ENCODE peak calls at places on chromosome 6, in six cellular contexts. One of them, this sample, is unnamed.

GRCh38 chr6:105844275-105844848 is 241.8 kb upstream of the PRDM1 start:
- DNase-seq in OCI-LY7: no peak
- DNase-seq in endodermal cell: peak; percentile 60
- DNase-seq in left ventricle myocardium inferior: peak; percentile 64
- DNase-seq in Caco-2: no peak
- DNase-seq in GM12865: no peak
- DNase-seq in this sample: no peak

GRCh38 chr6:14453712-14454466 is 336.3 kb downstream of the CD83 start:
- DNase-seq in OCI-LY7: no peak
- DNase-seq in endodermal cell: no peak
- DNase-seq in left ventricle myocardium inferior: no peak
- DNase-seq in Caco-2: no peak
- DNase-seq in GM12865: no peak
- DNase-seq in this sample: no peak

GRCh38 chr6:87944541-87944954 is 103.1 kb upstream of the SPACA1 start:
- DNase-seq in OCI-LY7: peak; percentile 58
- DNase-seq in endodermal cell: peak; percentile 85
- DNase-seq in left ventricle myocardium inferior: peak; percentile 77
- DNase-seq in Caco-2: peak; percentile 35
- DNase-seq in GM12865: peak; percentile 39
- DNase-seq in this sample: no peak

GRCh38 chr6:28349344-28349891 is 329 bp upstream of the ZKSCAN3 start:
- DNase-seq in OCI-LY7: no peak
- DNase-seq in endodermal cell: no peak
- DNase-seq in left ventricle myocardium inferior: no peak
- DNase-seq in Caco-2: no peak
- DNase-seq in GM12865: no peak
- DNase-seq in this sample: no peak

GRCh38 chr6:35496851-35497570 is at the start of gene TEAD3:
- DNase-seq in OCI-LY7: peak; percentile 48
- DNase-seq in endodermal cell: peak; percentile 95
- DNase-seq in left ventricle myocardium inferior: peak; percentile 64
- DNase-seq in Caco-2: peak; percentile 88
- DNase-seq in GM12865: peak; percentile 31
- DNase-seq in this sample: peak; percentile 69

GRCh38 chr6:169851641-169852503 is 100.5 kb downstream of the ERMARD start:
- DNase-seq in OCI-LY7: no peak
- DNase-seq in endodermal cell: peak; percentile 70
- DNase-seq in left ventricle myocardium inferior: no peak
- DNase-seq in Caco-2: no peak
- DNase-seq in GM12865: no peak
- DNase-seq in this sample: no peak

GRCh38 chr6:40482532-40482931 is 104.6 kb downstream of the LRFN2 start:
- DNase-seq in OCI-LY7: no peak
- DNase-seq in endodermal cell: peak; percentile 61
- DNase-seq in left ventricle myocardium inferior: no peak
- DNase-seq in Caco-2: no peak
- DNase-seq in GM12865: no peak
- DNase-seq in this sample: peak; percentile 20

GRCh38 chr6:152293404-152293803 is 343.8 kb downstream of the SYNE1 start:
- DNase-seq in OCI-LY7: no peak
- DNase-seq in endodermal cell: no peak
- DNase-seq in left ventricle myocardium inferior: peak; percentile 60
- DNase-seq in Caco-2: no peak
- DNase-seq in GM12865: no peak
- DNase-seq in this sample: no peak

GRCh38 chr6:2429460-2429859 is 184.1 kb upstream of the GMDS start:
- DNase-seq in OCI-LY7: no peak
- DNase-seq in endodermal cell: no peak
- DNase-seq in left ventricle myocardium inferior: no peak
- DNase-seq in Caco-2: no peak
- DNase-seq in GM12865: no peak
- DNase-seq in this sample: no peak

GRCh38 chr6:32852018-32852843 is 1.3 kb downstream of the TAP1 start:
- DNase-seq in OCI-LY7: no peak
- DNase-seq in endodermal cell: no peak
- DNase-seq in left ventricle myocardium inferior: peak; percentile 42
- DNase-seq in Caco-2: no peak
- DNase-seq in GM12865: peak; percentile 52
- DNase-seq in this sample: no peak

GRCh38 chr6:100378576-100378975 is 86.1 kb downstream of the SIM1 start:
- DNase-seq in OCI-LY7: no peak
- DNase-seq in endodermal cell: no peak
- DNase-seq in left ventricle myocardium inferior: no peak
- DNase-seq in Caco-2: no peak
- DNase-seq in GM12865: no peak
- DNase-seq in this sample: no peak

GRCh38 chr6:148082721-148083120 is 259.9 kb upstream of the SASH1 start:
- DNase-seq in OCI-LY7: no peak
- DNase-seq in endodermal cell: no peak
- DNase-seq in left ventricle myocardium inferior: no peak
- DNase-seq in Caco-2: no peak
- DNase-seq in GM12865: no peak
- DNase-seq in this sample: no peak

GRCh38 chr6:56370127-56370540 is 122.8 kb upstream of the COL21A1 start:
- DNase-seq in OCI-LY7: no peak
- DNase-seq in endodermal cell: peak; percentile 86
- DNase-seq in left ventricle myocardium inferior: peak; percentile 39
- DNase-seq in Caco-2: peak; percentile 79
- DNase-seq in GM12865: no peak
- DNase-seq in this sample: no peak

GRCh38 chr6:30819287-30819917 is 64.9 kb upstream of the DDR1 start:
- DNase-seq in OCI-LY7: no peak
- DNase-seq in endodermal cell: no peak
- DNase-seq in left ventricle myocardium inferior: no peak
- DNase-seq in Caco-2: no peak
- DNase-seq in GM12865: no peak
- DNase-seq in this sample: no peak

GRCh38 chr6:101544286-101544685 is 150.8 kb downstream of the GRIK2 start:
- DNase-seq in OCI-LY7: no peak
- DNase-seq in endodermal cell: no peak
- DNase-seq in left ventricle myocardium inferior: no peak
- DNase-seq in Caco-2: no peak
- DNase-seq in GM12865: no peak
- DNase-seq in this sample: no peak

GRCh38 chr6:83592770-83593394 is 80.5 kb downstream of the PRSS35 start:
- DNase-seq in OCI-LY7: peak; percentile 19
- DNase-seq in endodermal cell: peak; percentile 69
- DNase-seq in left ventricle myocardium inferior: no peak
- DNase-seq in Caco-2: peak; percentile 54
- DNase-seq in GM12865: peak; percentile 74
- DNase-seq in this sample: no peak

GRCh38 chr6:136401749-136402148 is 112.1 kb upstream of the BCLAF1 start:
- DNase-seq in OCI-LY7: no peak
- DNase-seq in endodermal cell: no peak
- DNase-seq in left ventricle myocardium inferior: no peak
- DNase-seq in Caco-2: no peak
- DNase-seq in GM12865: no peak
- DNase-seq in this sample: no peak

GRCh38 chr6:83815631-83816030 is 37.5 kb upstream of the RIPPLY2 start:
- DNase-seq in OCI-LY7: no peak
- DNase-seq in endodermal cell: no peak
- DNase-seq in left ventricle myocardium inferior: no peak
- DNase-seq in Caco-2: no peak
- DNase-seq in GM12865: no peak
- DNase-seq in this sample: no peak

GRCh38 chr6:131036143-131036542 is 26.9 kb downstream of the EPB41L2 start:
- DNase-seq in OCI-LY7: no peak
- DNase-seq in endodermal cell: no peak
- DNase-seq in left ventricle myocardium inferior: no peak
- DNase-seq in Caco-2: no peak
- DNase-seq in GM12865: no peak
- DNase-seq in this sample: no peak

GRCh38 chr6:14048870-14049269 is 68.7 kb upstream of the CD83 start:
- DNase-seq in OCI-LY7: no peak
- DNase-seq in endodermal cell: no peak
- DNase-seq in left ventricle myocardium inferior: no peak
- DNase-seq in Caco-2: no peak
- DNase-seq in GM12865: no peak
- DNase-seq in this sample: no peak

DNA sequence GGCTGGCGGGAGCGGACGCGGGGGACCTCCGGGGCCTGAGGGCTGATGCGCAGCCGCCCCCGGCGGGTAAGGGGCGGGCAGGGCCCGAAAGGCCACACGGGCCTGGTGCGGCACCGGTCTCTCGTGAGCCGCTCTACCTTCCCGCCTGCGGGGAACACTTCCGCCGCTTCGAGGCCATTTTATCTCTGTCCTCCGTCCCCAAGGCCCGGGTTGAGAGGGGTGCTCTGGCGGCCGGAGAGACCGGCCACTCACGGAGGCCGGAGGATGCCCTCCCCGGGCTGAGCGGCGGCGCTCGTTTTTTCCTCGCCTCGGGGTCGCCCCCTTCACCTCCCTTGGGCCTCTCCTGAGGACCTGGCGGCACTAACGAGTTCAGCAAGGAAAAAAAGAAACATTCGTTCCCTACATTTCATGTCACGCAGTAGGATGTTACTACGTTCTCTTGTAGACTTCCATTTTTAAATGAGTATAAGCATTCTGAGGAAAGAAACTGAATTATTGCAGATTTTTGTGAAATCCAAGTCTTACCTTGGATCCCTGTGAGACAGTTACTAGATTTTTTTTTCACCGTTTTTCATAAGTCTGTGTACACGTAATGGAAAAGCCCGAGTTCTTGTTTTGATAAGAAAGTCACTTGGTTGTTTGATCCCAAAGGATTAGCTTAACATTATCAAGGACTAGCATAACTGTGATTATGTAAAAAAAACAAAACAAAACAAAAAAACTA is 573 bp downstream of the WTAP start:
- DNase-seq in OCI-LY7: peak; percentile 76
- DNase-seq in endodermal cell: no peak
- DNase-seq in left ventricle myocardium inferior: no peak
- DNase-seq in Caco-2: no peak
- DNase-seq in GM12865: peak; percentile 71
- DNase-seq in this sample: no peak
- TF ChIP-seq CTCF in OCI-LY7: no peak
- TF ChIP-seq CTCF in endodermal cell: peak; percentile 9
- TF ChIP-seq CTCF in left ventricle myocardium inferior: no peak
- TF ChIP-seq CTCF in Caco-2: no peak
- TF ChIP-seq CTCF in GM12865: no peak
- TF ChIP-seq CTCF in this sample: no peak

GRCh38 chr6:158799051-158799792 is 19.9 kb downstream of the EZR start:
- DNase-seq in OCI-LY7: peak; percentile 44
- DNase-seq in endodermal cell: peak; percentile 45
- DNase-seq in left ventricle myocardium inferior: no peak
- DNase-seq in Caco-2: no peak
- DNase-seq in GM12865: no peak
- DNase-seq in this sample: no peak

GRCh38 chr6:158795516-158795915 is 23.7 kb downstream of the EZR start:
- DNase-seq in OCI-LY7: no peak
- DNase-seq in endodermal cell: no peak
- DNase-seq in left ventricle myocardium inferior: no peak
- DNase-seq in Caco-2: no peak
- DNase-seq in GM12865: no peak
- DNase-seq in this sample: no peak

GRCh38 chr6:158796353-158796752 is 22.8 kb downstream of the EZR start:
- DNase-seq in OCI-LY7: no peak
- DNase-seq in endodermal cell: peak; percentile 38
- DNase-seq in left ventricle myocardium inferior: no peak
- DNase-seq in Caco-2: no peak
- DNase-seq in GM12865: no peak
- DNase-seq in this sample: no peak

GRCh38 chr6:158797331-158798202 is 21.6 kb downstream of the EZR start:
- DNase-seq in OCI-LY7: no peak
- DNase-seq in endodermal cell: peak; percentile 11
- DNase-seq in left ventricle myocardium inferior: no peak
- DNase-seq in Caco-2: no peak
- DNase-seq in GM12865: no peak
- DNase-seq in this sample: no peak

DNA sequence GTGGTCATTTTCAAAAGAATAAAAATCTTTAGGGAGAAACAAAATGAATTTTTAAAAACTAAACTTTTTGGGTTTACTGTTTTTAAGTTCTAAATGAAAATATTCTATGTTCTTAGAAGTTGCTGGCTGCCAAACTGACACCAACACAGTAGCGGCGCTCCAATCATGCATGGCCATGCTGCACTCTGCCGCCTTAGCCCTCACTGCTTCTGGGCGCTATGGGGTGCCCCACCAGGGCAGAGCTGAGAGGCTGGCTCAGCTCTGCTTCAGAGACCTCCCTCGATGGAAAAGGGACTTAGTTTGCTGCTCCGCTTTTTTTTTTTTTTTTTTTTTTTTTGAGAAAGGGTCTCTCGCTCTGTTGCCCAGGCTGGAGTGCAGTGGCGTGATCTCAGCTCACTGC is 20.9 kb downstream of the EZR start:
- DNase-seq in OCI-LY7: no peak
- DNase-seq in endodermal cell: peak; percentile 44
- DNase-seq in left ventricle myocardium inferior: no peak
- DNase-seq in Caco-2: no peak
- DNase-seq in GM12865: peak; percentile 39
- DNase-seq in this sample: no peak
- TF ChIP-seq CTCF in OCI-LY7: no peak
- TF ChIP-seq CTCF in endodermal cell: no peak
- TF ChIP-seq CTCF in left ventricle myocardium inferior: no peak
- TF ChIP-seq CTCF in Caco-2: no peak
- TF ChIP-seq CTCF in GM12865: no peak
- TF ChIP-seq CTCF in this sample: no peak

DNA sequence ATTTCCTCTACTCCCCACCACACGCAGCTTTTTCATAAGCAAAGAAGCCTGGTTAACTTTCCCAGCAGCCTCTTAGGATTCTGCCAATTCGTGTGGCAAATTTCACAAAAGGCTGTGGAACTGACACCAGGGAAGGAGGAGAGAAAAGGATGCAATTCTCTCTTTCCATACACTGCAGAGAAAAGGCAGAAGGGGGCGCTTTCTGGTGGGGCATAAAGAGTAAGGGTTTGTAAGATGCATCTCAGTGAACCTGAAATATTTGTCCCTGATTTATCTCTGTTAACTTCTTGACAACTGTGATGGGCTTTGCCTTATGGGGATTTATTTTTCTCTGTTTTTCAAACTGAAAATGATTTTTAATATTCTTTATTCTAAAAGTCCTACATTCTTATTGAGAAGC is 45.5 kb upstream of the GLP1R start:
- DNase-seq in OCI-LY7: no peak
- DNase-seq in endodermal cell: peak; percentile 75
- DNase-seq in left ventricle myocardium inferior: no peak
- DNase-seq in Caco-2: peak; percentile 44
- DNase-seq in GM12865: peak; percentile 15
- DNase-seq in this sample: peak; percentile 5
- TF ChIP-seq CTCF in OCI-LY7: peak; percentile 52
- TF ChIP-seq CTCF in endodermal cell: peak; percentile 86
- TF ChIP-seq CTCF in left ventricle myocardium inferior: peak; percentile 41
- TF ChIP-seq CTCF in Caco-2: peak; percentile 45
- TF ChIP-seq CTCF in GM12865: peak; percentile 23
- TF ChIP-seq CTCF in this sample: peak; percentile 44

GRCh38 chr6:138278326-138278725 is 60.0 kb upstream of the PBOV1 start:
- DNase-seq in OCI-LY7: no peak
- DNase-seq in endodermal cell: peak; percentile 67
- DNase-seq in left ventricle myocardium inferior: no peak
- DNase-seq in Caco-2: peak; percentile 53
- DNase-seq in GM12865: peak; percentile 9
- DNase-seq in this sample: no peak
- TF ChIP-seq CTCF in OCI-LY7: no peak
- TF ChIP-seq CTCF in endodermal cell: peak; percentile 72
- TF ChIP-seq CTCF in left ventricle myocardium inferior: peak; percentile 62
- TF ChIP-seq CTCF in Caco-2: peak; percentile 28
- TF ChIP-seq CTCF in GM12865: peak; percentile 20
- TF ChIP-seq CTCF in this sample: peak; percentile 41

This sample was measured in neural crest cell.